ENCODE peak calls at places on chromosomes 5 and 9, in five cellular contexts. T is right lobe of liver, W is vagina, N is bronchial epithelial cell, I is A549. G is an unnamed sample.

GRCh38 chr9:97900738-97901565 is 21.3 kb downstream of the TRMO start:
- DNase-seq in T (peak; percentile 57), W (no peak), N (peak; percentile 55), I (peak; percentile 74), G (no peak)

GRCh38 chr9:36991516-36992134 is 42.4 kb downstream of the PAX5 start:
- DNase-seq in I (peak; percentile 43), T (no peak), N (peak; percentile 25), W (no peak), G (no peak)

GRCh38 chr9:106953166-106953565 is 90.2 kb downstream of the ZNF462 start:
- DNase-seq in W (no peak), I (peak; percentile 5), T (no peak), N (peak; percentile 12), G (no peak)

GRCh38 chr9:24416136-24416535 is 129.6 kb downstream of the IZUMO3 start:
- DNase-seq in T (no peak), I (no peak), N (no peak), W (no peak), G (no peak)

GRCh38 chr9:9919174-9919573 is 693.6 kb downstream of the PTPRD start:
- DNase-seq in W (no peak), I (no peak), N (no peak), T (no peak), G (no peak)

GRCh38 chr5:111553889-111554288 is 41.6 kb upstream of the STARD4 start:
- DNase-seq in T (no peak), W (no peak), N (no peak), I (no peak), G (no peak)

GRCh38 chr5:60634054-60634453 is 65.9 kb downstream of the DEPDC1B start:
- DNase-seq in W (no peak), I (no peak), N (no peak), T (no peak), G (no peak)

GRCh38 chr5:66168226-66168625 is 24.1 kb downstream of the SREK1 start:
- DNase-seq in I (no peak), T (no peak), N (no peak), W (no peak), G (no peak)

GRCh38 chr9:15147471-15147870 is 159.5 kb downstream of the TTC39B start:
- DNase-seq in W (no peak), N (no peak), I (no peak), T (no peak), G (no peak)

GRCh38 chr9:100426532-100427365 is at the start of gene MSANTD3:
- DNase-seq in I (peak; percentile 74), N (peak; percentile 87), T (peak; percentile 71), W (no peak), G (no peak)

GRCh38 chr5:149071756-149072155 is 8.9 kb upstream of the SH3TC2 start:
- DNase-seq in T (no peak), N (no peak), W (no peak), I (no peak), G (no peak)

GRCh38 chr5:149072376-149072775 is 9.5 kb upstream of the SH3TC2 start:
- DNase-seq in I (no peak), T (no peak), N (no peak), W (no peak), G (no peak)

GRCh38 chr5:149071216-149071615 is 8.4 kb upstream of the SH3TC2 start:
- DNase-seq in T (no peak), I (no peak), W (no peak), N (no peak), G (no peak)

GRCh38 chr5:149073217-149073616 is 10.4 kb upstream of the SH3TC2 start:
- DNase-seq in W (no peak), I (no peak), T (no peak), N (peak; percentile 45), G (no peak)

DNA sequence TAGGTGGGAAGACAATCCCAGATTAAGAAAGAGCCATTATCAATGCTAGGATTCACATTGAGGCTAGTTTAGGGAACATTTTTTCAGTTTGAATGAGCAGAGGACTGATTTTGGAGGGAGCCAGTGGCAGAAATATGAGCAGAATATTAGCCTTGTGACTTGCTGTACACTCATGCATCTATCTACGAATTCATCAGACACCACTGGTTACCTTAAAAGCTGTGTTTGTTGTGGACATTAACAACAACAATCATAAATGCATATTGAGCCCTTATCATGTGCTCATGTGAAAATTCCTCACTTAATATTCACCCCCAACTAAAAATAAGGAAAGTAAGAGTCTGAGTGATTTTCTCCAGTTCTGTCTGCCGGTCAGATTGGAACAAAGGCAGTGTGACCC is 9.9 kb upstream of the SH3TC2 start:
- DNase-seq in I (no peak), N (no peak), T (no peak), W (no peak), G (no peak)
- H3K4me3 ChIP-seq in I (no peak overlapping the region), N (no peak overlapping the region), T (no peak overlapping the region), W (no peak overlapping the region), G (no peak overlapping the region)

GRCh38 chr5:881551-881935 is 11.1 kb downstream of the BRD9 start:
- DNase-seq in N (no peak), I (no peak), T (no peak), W (no peak), G (no peak)
- TF ChIP-seq CTCF in N (no peak), I (no peak), T (no peak), W (no peak), G (no peak)

GRCh38 chr5:77645158-77645994 is 6.9 kb upstream of the OTP start:
- DNase-seq in W (no peak), N (no peak), T (no peak), I (peak; percentile 86), G (no peak)
- H3K4me3 ChIP-seq in W (no peak overlapping the region), N (no peak overlapping the region), T (peak overlapping the region; percentile 33), I (peak overlapping the region; percentile 63), G (no peak overlapping the region)

GRCh38 chr9:99222416-99223280 is 566 bp downstream of the SEC61B start:
- DNase-seq in T (no peak), N (no peak), I (no peak), W (no peak), G (no peak)
- TF ChIP-seq CTCF in T (no peak), N (no peak), I (no peak), W (no peak), G (no peak)

GRCh38 chr5:150625831-150626746 is 14.4 kb upstream of the SYNPO start:
- DNase-seq in T (no peak), N (no peak), W (no peak), I (no peak), G (no peak)
- H3K4me3 ChIP-seq in T (peak overlapping the region; percentile 73), N (peak overlapping the region; percentile 84), W (peak overlapping the region; percentile 66), I (peak overlapping the region; percentile 64), G (peak overlapping the region; percentile 3)

GRCh38 chr5:25858019-25858418 is 1180.4 kb downstream of the CDH9 start:
- DNase-seq in N (no peak), I (no peak), T (no peak), W (no peak), G (no peak)
- TF ChIP-seq CTCF in N (no peak), I (no peak), T (peak; percentile 46), W (no peak), G (no peak)

DNA sequence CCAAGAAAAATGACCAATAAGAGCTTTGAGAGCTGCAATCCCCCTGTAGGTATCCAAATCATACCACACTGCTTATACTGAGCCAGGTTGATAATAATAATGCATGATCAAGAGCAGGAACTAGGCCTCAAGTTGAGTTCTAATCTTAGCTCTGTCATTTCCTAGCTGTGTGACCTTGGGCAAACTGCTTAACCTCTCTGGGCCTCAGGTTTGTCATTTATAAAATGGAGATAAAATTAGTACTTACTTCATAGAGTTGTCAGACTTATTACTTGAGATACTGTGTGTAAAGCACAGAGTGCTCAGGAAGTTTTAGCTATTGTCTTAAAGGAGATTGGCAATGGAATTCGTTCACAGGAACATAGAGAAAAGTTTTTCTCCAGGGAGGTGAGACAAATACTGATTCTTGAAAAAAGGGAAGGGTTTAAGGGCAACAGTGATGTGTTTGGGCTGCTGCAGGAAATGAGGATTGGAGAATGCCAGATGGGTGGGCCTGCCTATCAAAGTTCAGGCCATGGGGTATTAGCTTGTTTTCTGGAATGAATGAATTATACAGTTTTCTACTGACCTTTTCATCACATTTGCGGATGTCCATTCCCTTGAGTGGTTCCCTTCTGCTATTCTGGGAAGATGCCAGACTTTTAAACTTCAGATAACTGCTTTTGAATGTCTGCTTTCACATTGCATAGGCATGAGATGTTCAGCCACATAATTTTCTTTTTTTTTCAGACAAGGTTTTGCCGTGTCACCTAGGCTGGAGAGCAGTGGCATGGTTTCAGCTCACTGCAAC is 10.2 kb upstream of the ATP6V0E1 start:
- DNase-seq in N (no peak), T (no peak), I (no peak), W (no peak), G (no peak)
- H3K4me3 ChIP-seq in N (no peak overlapping the region), T (no peak overlapping the region), I (no peak overlapping the region), W (no peak overlapping the region), G (no peak overlapping the region)

DNA sequence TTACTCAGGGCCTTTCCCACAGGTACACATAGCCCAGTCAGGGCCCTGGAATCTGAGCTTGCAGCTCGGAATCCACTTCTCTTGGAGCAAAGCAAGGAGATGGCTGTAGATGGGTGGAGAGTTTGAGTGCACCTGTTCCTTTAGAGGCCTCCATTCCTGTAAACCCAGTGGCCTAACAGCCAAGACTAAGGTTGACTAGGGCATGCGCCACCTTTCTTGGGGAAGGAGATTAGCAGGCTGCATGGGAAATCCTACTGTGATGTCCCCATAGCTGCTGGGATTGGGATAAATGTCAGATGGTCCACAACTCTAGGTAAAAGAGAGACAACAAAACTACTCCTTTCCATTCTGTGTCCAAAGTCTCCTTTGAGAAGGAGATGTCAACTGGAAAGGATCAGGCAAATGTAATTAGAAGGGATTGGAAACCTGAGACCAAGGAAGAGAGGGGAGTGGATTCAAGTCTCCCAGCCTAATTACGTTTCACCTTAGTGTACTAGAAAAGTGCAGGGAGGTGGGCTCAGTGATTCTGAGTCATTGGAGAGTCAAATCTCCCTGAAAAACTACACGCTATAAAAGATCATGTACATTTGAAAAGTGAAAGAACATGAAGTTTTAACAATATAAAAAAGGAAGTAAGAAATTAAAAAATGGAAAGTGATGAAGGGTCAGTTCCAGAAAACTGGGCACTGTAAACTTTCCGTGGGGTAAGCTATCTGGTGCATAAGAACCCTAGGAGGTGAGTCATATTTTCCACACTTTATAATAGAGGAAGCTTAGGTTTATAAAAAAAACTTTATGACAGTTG is 104.2 kb downstream of the SEC61B start:
- DNase-seq in N (no peak), T (no peak), W (no peak), I (no peak), G (no peak)
- TF ChIP-seq CTCF in N (no peak), T (no peak), W (no peak), I (no peak), G (no peak)

GRCh38 chr5:115611873-115612272 is 9.6 kb upstream of the TICAM2 start:
- DNase-seq in N (no peak), I (no peak), W (no peak), T (no peak), G (no peak)
- H3K4me3 ChIP-seq in N (no peak overlapping the region), I (no peak overlapping the region), W (no peak overlapping the region), T (no peak overlapping the region), G (no peak overlapping the region)

DNA sequence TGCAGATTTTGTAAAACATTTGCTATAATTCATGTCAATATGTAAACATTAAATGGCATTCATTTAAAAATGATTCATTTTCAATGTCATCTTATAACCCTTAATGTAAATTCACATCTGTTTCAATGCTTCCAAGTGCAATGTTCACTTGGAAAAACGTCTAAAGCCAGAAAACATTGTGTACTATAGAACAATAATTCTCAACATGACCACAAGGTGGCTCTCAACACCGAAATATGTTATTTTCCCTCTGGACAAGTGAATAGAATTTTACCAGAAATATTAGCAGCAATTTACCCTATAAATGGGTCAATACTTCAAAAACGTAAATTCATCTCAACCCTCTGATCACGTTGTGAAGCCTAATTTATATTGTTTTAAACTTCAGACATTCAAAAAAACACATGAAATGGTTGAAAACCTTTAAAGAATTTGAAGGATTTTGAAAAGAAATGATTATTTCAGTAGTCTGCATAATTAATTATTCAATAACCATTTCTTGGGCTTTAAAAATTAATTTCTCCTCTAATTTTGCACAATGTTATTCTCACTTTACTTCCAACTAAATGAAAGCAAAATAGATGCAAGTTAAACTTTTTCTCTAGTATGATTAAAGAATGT is 11.0 kb downstream of the CDH10 start:
- DNase-seq in T (no peak), I (peak; percentile 11), N (peak; percentile 41), W (no peak), G (peak; percentile 6)
- TF ChIP-seq CTCF in T (peak; percentile 66), I (peak; percentile 74), N (peak; percentile 35), W (peak; percentile 40), G (peak; percentile 20)